ENCODE peak calls at places on chromosome 5, in nine cellular contexts. M, Z, U, E, L, J, W, Y and F are unnamed samples. For H3K36me3, the result is how much of the 10 kb centered on the place peaks cover.

GRCh38 chr5:170774831-170775230 is 8.7 kb upstream of the GABRP start:
- DNase-seq in Y (no peak), U (no peak), L (no peak), W (no peak), M (no peak), E (no peak), J (no peak), Z (no peak), F (no peak)

GRCh38 chr5:176773408-176774035 is 36.8 kb upstream of the UNC5A start:
- DNase-seq in E (no peak), Y (no peak), U (peak), J (no peak), L (no peak), W (no peak), Z (no peak), M (no peak), F (no peak)

GRCh38 chr5:58751222-58751621 is 168.3 kb downstream of the RAB3C start:
- DNase-seq in E (no peak), U (no peak), M (peak), L (no peak), Y (peak), J (peak), W (no peak), Z (no peak), F (no peak)

GRCh38 chr5:76689321-76690026 is 26.5 kb upstream of the F2R start:
- DNase-seq in W (no peak), M (peak), Y (no peak), J (peak), L (no peak), Z (no peak), U (no peak), E (no peak), F (no peak)

GRCh38 chr5:177421046-177421798 is 5.3 kb upstream of the GRK6 start:
- DNase-seq in Z (no peak), L (no peak), E (no peak), W (no peak), J (no peak), M (no peak), U (no peak), Y (no peak), F (no peak)

GRCh38 chr5:124795829-124796228 is 49.4 kb upstream of the ZNF608 start:
- DNase-seq in M (no peak), W (no peak), J (no peak), Y (no peak), E (no peak), L (no peak), U (no peak), Z (no peak), F (no peak)

GRCh38 chr5:19865336-19866087 is 122.5 kb downstream of the CDH18 start:
- DNase-seq in J (no peak), U (no peak), E (no peak), M (no peak), Y (no peak), W (no peak), L (no peak), Z (no peak), F (no peak)

GRCh38 chr5:10352404-10353240 is 873 bp upstream of the MARCHF6 start:
- DNase-seq in M (peak), W (no peak), Y (peak), E (peak), L (no peak), U (no peak), Z (peak), J (peak), F (no peak)

GRCh38 chr5:179119415-179120170 is 59.4 kb downstream of the ZNF354C start:
- DNase-seq in U (peak), Y (no peak), J (no peak), M (no peak), Z (no peak), L (no peak), E (no peak), W (no peak), F (no peak)

GRCh38 chr5:86482008-86482407 is 135.7 kb upstream of the COX7C start:
- DNase-seq in E (no peak), W (no peak), L (no peak), U (no peak), Y (no peak), J (no peak), M (no peak), Z (no peak), F (no peak)

GRCh38 chr5:131264453-131265200 is 774 bp downstream of the CDC42SE2 start:
- DNase-seq in U (no peak), Z (no peak), W (peak), E (peak), L (peak), J (peak), Y (peak), M (no peak), F (no peak)

GRCh38 chr5:143037071-143037470 is 266.9 kb downstream of the ARHGAP26 start:
- DNase-seq in J (peak), W (no peak), L (no peak), Y (no peak), E (no peak), Z (no peak), U (no peak), M (no peak), F (no peak)

GRCh38 chr5:1445313-1445894 is at the start of gene SLC6A3:
- DNase-seq in M (no peak), W (no peak), L (no peak), E (peak), Z (no peak), J (no peak), Y (no peak), U (no peak), F (no peak)

GRCh38 chr5:60929024-60929423 is 15.8 kb downstream of the ERCC8 start:
- DNase-seq in J (no peak), M (peak), U (no peak), Y (no peak), L (no peak), W (no peak), Z (no peak), E (no peak), F (no peak)

GRCh38 chr5:92945630-92946097 is 635.4 kb downstream of the NR2F1-AS1 start:
- DNase-seq in Y (no peak), U (no peak), J (peak), L (no peak), W (no peak), E (no peak), M (peak), Z (peak), F (no peak)

GRCh38 chr5:34817558-34818351 is 21.2 kb upstream of the TTC23L start:
- DNase-seq in J (no peak), L (no peak), U (no peak), Y (no peak), E (no peak), Z (no peak), W (no peak), M (no peak), F (no peak)

GRCh38 chr5:12661617-12662370 is 757.5 kb upstream of the CTNND2 start:
- DNase-seq in E (no peak), Y (no peak), L (no peak), W (no peak), Z (no peak), M (no peak), U (no peak), J (no peak), F (no peak)

GRCh38 chr5:124932791-124933600 is 186.6 kb upstream of the ZNF608 start:
- DNase-seq in M (peak), J (no peak), W (no peak), Z (no peak), Y (no peak), L (peak), U (no peak), E (no peak), F (no peak)

GRCh38 chr5:83488271-83488670 is 16.7 kb downstream of the VCAN start:
- DNase-seq in Y (no peak), M (peak), Z (no peak), J (no peak), W (no peak), L (no peak), E (no peak), U (no peak), F (no peak)

GRCh38 chr5:154813736-154814135 is 36.7 kb downstream of the FAXDC2 start:
- DNase-seq in Y (no peak), M (no peak), E (peak), Z (no peak), W (no peak), L (no peak), J (no peak), U (no peak), F (no peak)

GRCh38 chr5:144484124-144484897 is 313.6 kb downstream of the KCTD16 start:
- DNase-seq in J (peak), U (no peak), Y (no peak), Z (no peak), L (no peak), E (no peak), W (no peak), M (peak), F (no peak)

GRCh38 chr5:107428303-107428761 is 242.4 kb downstream of the EFNA5 start:
- DNase-seq in Y (no peak), E (no peak), W (no peak), L (no peak), M (peak), J (no peak), U (no peak), Z (no peak), F (no peak)

GRCh38 chr5:55896663-55897062 is 45.5 kb downstream of the IL31RA start:
- DNase-seq in E (no peak), Z (no peak), J (no peak), U (no peak), W (no peak), Y (no peak), L (no peak), M (peak), F (no peak)

GRCh38 chr5:14532180-14532579 is 49.4 kb upstream of the OTULINL start:
- DNase-seq in L (no peak), Y (no peak), M (no peak), E (no peak), U (no peak), Z (no peak), J (no peak), W (no peak), F (no peak)

GRCh38 chr5:79621056-79621455 is 8.8 kb downstream of the TENT2 start:
- DNase-seq in E (no peak), J (peak), U (no peak), W (no peak), M (peak), Z (no peak), Y (no peak), L (no peak), F (no peak)

GRCh38 chr5:140240987-140241706 is 61.8 kb downstream of the PFDN1 start:
- DNase-seq in J (peak), E (no peak), Y (peak), U (peak), L (peak), M (peak), W (peak), Z (peak), F (peak)

GRCh38 chr5:137890850-137891249 is 1.6 kb downstream of the PKD2L2 start:
- DNase-seq in Z (peak), E (no peak), L (no peak), Y (no peak), U (no peak), W (no peak), J (peak), M (no peak), F (no peak)

GRCh38 chr5:64822329-64822728 is 53.6 kb downstream of the CWC27 start:
- DNase-seq in L (no peak), U (no peak), Z (no peak), M (no peak), J (no peak), Y (no peak), W (no peak), E (no peak), F (no peak)

GRCh38 chr5:115962565-115963402 is 509 bp downstream of the LVRN start:
- DNase-seq in W (peak), Z (no peak), L (no peak), E (no peak), Y (peak), M (peak), U (no peak), J (no peak), F (no peak)

GRCh38 chr5:169064093-169064492 is 236.8 kb downstream of the SLIT3 start:
- DNase-seq in E (no peak), Z (no peak), W (no peak), L (peak), Y (peak), U (no peak), J (peak), M (no peak), F (no peak)

GRCh38 chr5:118611332-118611945 is 376.9 kb downstream of the DTWD2 start:
- DNase-seq in L (no peak), U (no peak), E (no peak), Z (peak), Y (peak), J (peak), W (no peak), M (peak), F (no peak)

GRCh38 chr5:73899916-73900315 is 273.9 kb downstream of the ARHGEF28 start:
- DNase-seq in E (no peak), U (no peak), W (no peak), L (no peak), M (no peak), J (no peak), Z (no peak), Y (no peak), F (no peak)

GRCh38 chr5:73900566-73900965 is 274.6 kb downstream of the ARHGEF28 start:
- DNase-seq in W (no peak), Z (no peak), U (no peak), M (no peak), E (no peak), Y (no peak), L (no peak), J (no peak), F (no peak)

GRCh38 chr5:73902327-73903051 is 276.5 kb downstream of the ARHGEF28 start:
- DNase-seq in L (no peak), E (no peak), U (no peak), M (peak), W (no peak), Y (no peak), Z (peak), J (peak), F (no peak)

GRCh38 chr5:73901045-73901444 is 275.0 kb downstream of the ARHGEF28 start:
- DNase-seq in E (no peak), J (no peak), M (peak), L (peak), Z (no peak), W (peak), Y (peak), U (peak), F (no peak)

DNA sequence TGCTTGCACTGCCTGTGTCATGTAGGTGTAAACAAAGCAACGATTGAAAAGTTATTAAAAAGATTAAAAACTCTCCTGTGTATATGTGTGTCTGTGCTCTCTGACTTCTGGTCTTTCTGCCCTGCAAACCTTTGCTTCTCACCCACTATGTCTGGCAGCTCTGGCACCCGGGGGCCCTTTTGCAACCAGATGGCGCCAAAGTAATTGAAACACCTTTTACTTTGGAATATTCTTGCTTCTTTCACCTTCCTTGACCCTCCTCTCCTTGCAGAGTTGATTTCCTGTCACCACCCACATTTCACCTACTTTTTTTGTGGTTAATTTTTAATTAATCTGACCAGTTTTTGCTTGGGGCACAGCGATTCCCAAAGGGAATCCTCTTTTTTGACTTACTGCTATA is 275.5 kb downstream of the ARHGEF28 start:
- DNase-seq in W (no peak), E (no peak), U (no peak), L (no peak), Y (no peak), Z (no peak), M (no peak), J (no peak), F (no peak)
- TF ChIP-seq CTCF in W (no peak), E (no peak), U (no peak), L (no peak), Y (no peak), Z (no peak), M (no peak), J (no peak), F (no peak)

DNA sequence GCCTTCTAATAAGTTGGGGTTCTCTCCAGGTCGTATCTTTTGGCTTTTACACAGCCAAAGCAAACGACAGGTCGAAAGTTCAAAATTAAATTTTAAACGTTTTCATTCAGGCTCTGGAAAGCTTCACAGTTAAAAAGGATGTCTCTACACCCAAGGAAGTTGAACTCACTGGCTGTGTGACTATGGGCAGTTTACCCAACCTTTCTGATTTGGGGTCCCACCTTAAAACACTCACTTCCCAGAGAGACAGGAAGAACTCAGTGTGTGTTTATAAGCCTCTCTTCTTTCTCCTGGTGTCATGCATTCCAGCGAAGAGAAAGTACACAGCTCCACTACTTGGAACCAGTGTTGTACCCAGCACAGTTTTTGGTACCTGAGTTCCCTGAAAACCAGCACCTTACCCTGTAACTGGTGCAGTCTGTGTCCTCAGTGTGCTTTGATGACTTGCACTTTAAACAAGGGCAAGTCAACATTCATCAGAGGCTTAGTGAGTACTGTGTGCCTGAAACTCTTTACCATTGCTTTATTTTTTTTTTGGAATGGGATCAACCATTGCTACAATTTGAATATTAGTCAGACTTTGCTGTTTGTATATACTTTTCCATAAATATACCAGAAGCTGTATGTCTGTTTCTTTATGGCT is 1.7 kb downstream of the SRD5A1 start:
- DNase-seq in E (no peak), W (no peak), M (peak), U (no peak), J (peak), Z (peak), L (no peak), Y (no peak), F (no peak)
- H3K4me3 ChIP-seq in E (no peak), W (no peak), M (peak), U (no peak), J (peak), Z (peak), L (no peak), Y (no peak), F (no peak)

GRCh38 chr5:126836778-126837177 is 59.8 kb downstream of the LMNB1 start:
- DNase-seq in E (no peak), L (no peak), Y (no peak), W (no peak), J (no peak), U (no peak), Z (no peak), M (no peak), F (no peak)

GRCh38 chr5:126837242-126837641 is 60.3 kb downstream of the LMNB1 start:
- DNase-seq in J (no peak), Y (no peak), L (no peak), Z (no peak), M (no peak), E (no peak), U (no peak), W (no peak), F (no peak)

DNA sequence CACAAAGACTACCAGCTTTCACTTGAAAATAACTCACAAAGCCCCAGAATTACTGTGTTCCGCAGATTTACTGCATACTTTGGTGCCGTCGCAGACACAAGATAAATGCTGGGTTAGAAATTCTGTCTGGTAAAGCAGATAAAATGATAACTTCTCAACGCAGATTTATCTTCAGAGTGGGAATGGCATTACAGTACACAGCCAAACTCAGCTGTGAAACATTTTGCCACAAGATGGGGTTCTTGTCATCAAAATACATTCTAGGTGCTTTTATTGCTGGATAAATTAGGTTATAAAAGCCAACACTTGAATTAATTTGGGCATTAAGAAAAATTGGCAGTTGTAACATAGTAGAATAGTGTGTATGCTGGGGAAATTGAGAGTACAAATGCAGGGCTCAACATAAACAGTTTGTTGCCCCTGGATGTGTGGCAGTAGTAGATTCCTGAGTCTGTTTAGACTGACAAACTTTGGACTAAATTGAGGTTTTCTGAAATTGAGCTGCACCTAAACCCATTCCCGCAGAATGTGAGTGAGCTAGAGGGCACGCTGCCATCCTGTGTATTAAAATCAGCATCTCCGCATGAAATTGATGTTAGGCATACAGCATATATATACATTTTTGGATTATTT is 61.1 kb downstream of the LMNB1 start:
- DNase-seq in W (no peak), Z (no peak), Y (no peak), U (no peak), E (no peak), L (no peak), J (no peak), M (peak), F (no peak)
- H3K36me3 ChIP-seq in W (under half), Z (under half), Y (under half), U (under half), E (under half), L (under half), J (under half), M (under half), F (under half)

GRCh38 chr5:167765341-167765740 is 526.1 kb upstream of the WWC1 start:
- DNase-seq in Z (no peak), W (no peak), M (no peak), L (no peak), Y (no peak), U (no peak), J (no peak), E (no peak), F (no peak)
- TF ChIP-seq CTCF in Z (no peak), W (no peak), M (no peak), L (no peak), Y (no peak), U (no peak), J (no peak), E (no peak), F (no peak)

DNA sequence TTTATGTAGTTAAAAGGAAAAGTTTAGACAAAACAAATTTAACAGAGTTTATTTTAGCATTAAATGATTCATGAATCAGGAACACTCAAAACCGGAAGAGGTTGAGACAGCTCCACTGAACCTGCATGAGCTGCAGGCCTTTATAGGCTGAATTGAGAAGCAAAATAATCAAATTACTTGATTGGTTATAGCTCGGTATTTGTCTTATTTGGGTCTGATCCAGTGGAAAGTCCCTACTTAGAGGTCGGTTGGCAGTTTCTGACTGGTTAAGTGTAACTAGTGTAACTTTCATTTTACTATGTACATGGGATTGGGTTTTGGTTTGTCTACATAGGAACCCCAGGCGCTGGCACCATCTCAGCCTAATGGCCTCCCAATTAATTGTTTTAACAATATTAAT is 74.1 kb upstream of the PIK3R1 start:
- DNase-seq in Z (no peak), W (no peak), E (no peak), L (no peak), U (no peak), M (peak), J (no peak), Y (no peak), F (no peak)
- H3K4me3 ChIP-seq in Z (no peak), W (no peak), E (no peak), L (no peak), U (no peak), M (no peak), J (no peak), Y (no peak), F (no peak)

GRCh38 chr5:141534492-141535213 is 45.8 kb downstream of the PCDHGC5 start:
- DNase-seq in Z (peak), L (no peak), Y (no peak), M (no peak), W (no peak), J (no peak), E (no peak), U (no peak), F (no peak)
- H3K36me3 ChIP-seq in Z (under half), L (under half), Y (under half), M (under half), W (under half), J (under half), E (under half), U (under half), F (under half)

DNA sequence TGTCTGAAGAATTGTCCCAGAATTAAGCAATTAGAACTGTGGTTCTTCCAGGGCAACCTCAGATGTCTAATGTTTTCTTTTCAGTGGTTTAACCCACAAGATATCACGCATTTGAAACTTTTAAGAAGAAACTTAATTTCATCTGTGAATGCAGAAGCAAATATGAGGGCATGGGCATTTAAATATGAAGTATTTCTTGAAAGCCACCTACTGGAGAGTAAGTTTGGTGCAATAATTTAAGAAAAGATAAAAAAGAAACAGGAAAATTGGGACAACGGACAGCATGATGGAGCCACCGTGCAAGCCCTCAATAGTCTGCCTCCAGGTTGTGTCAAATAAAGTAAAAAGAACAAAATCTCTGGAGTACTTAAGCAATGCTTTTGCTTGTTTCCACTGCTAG is 1.2 kb upstream of the CAPSL start:
- DNase-seq in L (no peak), U (no peak), W (no peak), Z (no peak), M (no peak), J (no peak), Y (no peak), E (no peak), F (no peak)
- TF ChIP-seq CTCF in L (no peak), U (no peak), W (no peak), Z (no peak), M (no peak), J (peak), Y (no peak), E (no peak), F (no peak)